ENCODE peak calls at places on chromosome 14, in ten cellular contexts. I, H, X, G, O, T, M, S, Q and Z are unnamed samples.

GRCh38 chr14:105503918-105504692 is 13.1 kb downstream of the TEDC1 start:
- DNase-seq in S (peak; percentile 30), T (no peak), G (no peak), X (no peak), M (no peak), Q (no peak), O (no peak), I (peak; percentile 15), H (no peak), Z (no peak)

GRCh38 chr14:50955373-50956043 is 11.2 kb upstream of the PYGL start:
- DNase-seq in X (peak; percentile 96), G (no peak), O (peak; percentile 96), S (no peak), M (peak; percentile 95), Q (peak; percentile 26), H (peak; percentile 78), I (peak; percentile 75), T (peak; percentile 98), Z (peak; percentile 94)

GRCh38 chr14:68088463-68088862 is 268.9 kb downstream of the RAD51B start:
- DNase-seq in Q (no peak), M (peak; percentile 31), T (no peak), G (no peak), S (no peak), X (no peak), O (peak; percentile 36), H (no peak), I (no peak), Z (no peak)

GRCh38 chr14:89779707-89780106 is 174.8 kb downstream of the EFCAB11 start:
- DNase-seq in O (no peak), Q (no peak), S (no peak), X (no peak), M (no peak), G (no peak), H (no peak), T (no peak), I (no peak), Z (no peak)

GRCh38 chr14:98510392-98510791 is 761.6 kb downstream of the BCL11B start:
- DNase-seq in T (no peak), H (no peak), O (no peak), M (no peak), I (no peak), Q (no peak), X (no peak), G (no peak), S (no peak), Z (no peak)

GRCh38 chr14:82313889-82314288 is 780.2 kb upstream of the SEL1L start:
- DNase-seq in O (no peak), T (no peak), H (no peak), I (no peak), X (no peak), S (no peak), G (no peak), Q (no peak), M (no peak), Z (no peak)

GRCh38 chr14:77303417-77304156 is 17.1 kb downstream of the POMT2 start:
- DNase-seq in H (no peak), S (no peak), I (peak; percentile 59), X (peak; percentile 94), O (peak; percentile 97), T (peak; percentile 96), M (peak; percentile 54), G (no peak), Q (peak; percentile 33), Z (peak; percentile 77)

GRCh38 chr14:104514156-104514848 is 65.3 kb upstream of the C14orf180 start:
- DNase-seq in M (no peak), H (no peak), T (no peak), O (no peak), X (no peak), S (no peak), I (no peak), Q (no peak), G (no peak), Z (no peak)

DNA sequence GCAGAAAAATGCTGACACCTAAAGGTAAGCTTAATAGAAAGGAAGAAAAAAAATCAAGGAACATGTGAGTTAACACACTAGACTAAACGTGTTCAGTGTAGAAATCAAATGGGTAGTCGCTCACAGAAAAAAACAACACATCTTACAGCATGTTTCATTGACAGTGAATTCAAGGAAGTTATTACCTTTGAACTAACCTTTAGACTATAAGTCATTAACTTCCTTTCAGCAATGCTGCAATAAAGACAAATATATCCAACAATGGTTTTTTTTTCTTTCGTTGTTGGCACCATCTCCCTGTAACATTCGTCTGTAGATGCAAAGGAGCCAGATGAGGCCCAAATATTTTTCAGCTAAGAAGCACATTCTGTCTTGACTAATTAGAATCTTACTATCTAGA is 31.0 kb downstream of the RTRAF start:
- DNase-seq in T (no peak), H (no peak), X (no peak), I (no peak), S (no peak), G (no peak), Q (peak; percentile 80), O (no peak), M (no peak), Z (no peak)
- H3K27ac ChIP-seq in T (no peak overlapping the region), H (no peak overlapping the region), X (no peak overlapping the region), I (no peak overlapping the region), S (no peak overlapping the region), G (peak overlapping the region; percentile 74), Q (peak overlapping the region; percentile 47), O (no peak overlapping the region), M (no peak overlapping the region), Z (no peak overlapping the region)

DNA sequence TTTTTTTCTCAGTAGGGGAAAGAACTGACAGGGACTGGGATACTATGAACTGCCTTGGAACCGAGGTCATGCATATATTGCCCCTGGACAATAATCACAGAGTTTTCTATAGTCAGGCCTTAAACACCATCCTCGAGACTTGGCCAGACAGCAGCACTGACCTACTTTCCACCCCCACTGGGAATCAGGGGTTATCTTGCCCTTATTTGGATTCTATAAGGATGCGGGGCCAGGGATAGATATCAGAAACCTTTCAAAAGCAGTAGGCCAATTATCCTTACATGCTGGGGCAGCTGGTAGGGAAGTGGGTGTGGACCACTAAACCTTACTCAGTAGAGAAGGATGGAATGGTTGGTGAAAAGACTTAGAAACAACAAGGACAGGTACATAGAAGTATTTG is 2.0 kb downstream of the ZNF219 start:
- DNase-seq in M (no peak), S (no peak), Q (no peak), G (no peak), H (no peak), I (no peak), O (no peak), T (no peak), X (no peak), Z (no peak)
- H3K27ac ChIP-seq in M (peak overlapping the region; percentile 27), S (no peak overlapping the region), Q (peak overlapping the region; percentile 71), G (peak overlapping the region; percentile 97), H (no peak overlapping the region), I (peak overlapping the region; percentile 97), O (no peak overlapping the region), T (no peak overlapping the region), X (no peak overlapping the region), Z (no peak overlapping the region)

GRCh38 chr14:75200451-75200850 is 24.0 kb upstream of the TMED10 start:
- DNase-seq in M (peak; percentile 70), X (peak; percentile 86), O (no peak), T (no peak), H (no peak), Q (peak; percentile 100), S (no peak), I (peak; percentile 84), G (no peak), Z (no peak)

GRCh38 chr14:75201087-75201486 is 24.7 kb upstream of the TMED10 start:
- DNase-seq in I (no peak), X (no peak), T (no peak), Q (peak; percentile 96), M (no peak), O (no peak), S (no peak), H (no peak), G (no peak), Z (no peak)

GRCh38 chr14:75204106-75204505 is 27.7 kb upstream of the TMED10 start:
- DNase-seq in S (no peak), G (no peak), H (no peak), X (no peak), M (no peak), Q (peak; percentile 96), O (no peak), T (no peak), I (peak; percentile 25), Z (peak; percentile 23)

GRCh38 chr14:75205586-75205985 is 29.2 kb upstream of the TMED10 start:
- DNase-seq in O (peak; percentile 77), S (peak; percentile 7), M (no peak), T (peak; percentile 48), G (no peak), H (no peak), X (no peak), I (peak; percentile 34), Q (no peak), Z (peak; percentile 13)

DNA sequence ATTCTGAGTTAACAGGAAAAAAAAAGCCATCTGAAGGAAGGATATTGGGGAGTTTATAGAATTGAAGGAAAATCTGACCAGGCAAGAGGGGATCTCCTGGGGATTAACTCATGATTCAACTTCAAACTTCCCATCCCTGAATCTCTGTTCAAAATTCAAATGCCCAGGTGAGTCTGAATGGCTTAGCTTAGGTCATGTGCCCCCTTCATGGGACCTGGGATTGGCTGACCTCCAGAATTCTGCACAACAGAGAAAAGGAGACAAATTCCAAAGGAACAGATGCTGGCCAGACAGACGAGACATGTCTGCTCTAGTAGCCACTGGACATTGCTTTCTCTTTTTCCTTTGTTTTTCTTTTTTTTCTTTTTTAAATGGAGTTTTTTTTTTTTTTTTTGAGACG is 26.3 kb upstream of the TMED10 start:
- DNase-seq in T (no peak), M (no peak), H (no peak), Q (no peak), X (no peak), O (no peak), I (no peak), S (no peak), G (no peak), Z (no peak)
- H3K27ac ChIP-seq in T (no peak overlapping the region), M (no peak overlapping the region), H (no peak overlapping the region), Q (peak overlapping the region; percentile 73), X (no peak overlapping the region), O (no peak overlapping the region), I (no peak overlapping the region), S (no peak overlapping the region), G (no peak overlapping the region), Z (no peak overlapping the region)

DNA sequence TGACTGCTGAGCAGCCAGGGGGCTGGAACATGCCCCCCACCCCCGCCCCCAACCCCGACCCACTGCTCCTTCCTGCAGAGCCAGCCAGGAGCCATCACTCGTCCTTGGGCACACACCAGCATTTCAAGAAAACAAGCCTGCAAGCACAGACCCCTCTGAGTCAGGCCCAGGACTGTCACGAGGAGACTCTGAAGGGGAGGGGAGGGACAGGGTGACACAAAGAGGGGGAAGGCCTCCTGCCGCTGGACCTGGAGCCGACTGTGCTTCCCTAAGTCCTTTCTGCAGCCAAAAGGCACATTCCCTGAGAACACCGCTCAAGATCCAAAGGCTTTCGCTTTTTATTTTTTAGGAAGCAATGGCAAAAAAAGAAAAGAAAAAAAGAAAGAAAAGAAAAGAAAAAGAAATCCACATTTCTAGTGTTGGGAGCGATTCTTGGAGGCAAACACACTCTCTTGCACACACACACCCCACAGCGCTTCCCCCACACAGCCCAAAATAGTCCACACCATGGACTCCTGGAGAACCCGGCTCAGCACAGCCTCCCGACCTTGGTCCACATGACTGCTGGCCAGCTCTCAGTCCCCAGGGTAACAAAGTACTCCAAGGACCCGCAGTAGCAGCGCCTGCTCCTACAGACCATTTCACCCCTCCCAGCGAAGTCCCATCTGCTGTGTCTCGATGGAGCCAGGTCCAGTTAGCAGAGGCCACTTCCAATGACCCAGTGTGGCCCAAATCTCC is 101.7 kb downstream of the DPF3 start:
- DNase-seq in T (peak; percentile 18), M (no peak), G (no peak), Q (no peak), O (no peak), I (no peak), S (no peak), X (no peak), H (no peak), Z (no peak)
- H3K27ac ChIP-seq in T (no peak overlapping the region), M (no peak overlapping the region), G (no peak overlapping the region), Q (no peak overlapping the region), O (no peak overlapping the region), I (no peak overlapping the region), S (no peak overlapping the region), X (no peak overlapping the region), H (no peak overlapping the region), Z (no peak overlapping the region)

GRCh38 chr14:72549848-72550247 is 344.1 kb downstream of the DPF3 start:
- DNase-seq in S (no peak), H (no peak), M (no peak), Q (no peak), I (no peak), X (no peak), G (no peak), O (no peak), T (no peak), Z (no peak)
- H3K27ac ChIP-seq in S (no peak overlapping the region), H (no peak overlapping the region), M (no peak overlapping the region), Q (no peak overlapping the region), I (no peak overlapping the region), X (no peak overlapping the region), G (no peak overlapping the region), O (no peak overlapping the region), T (no peak overlapping the region), Z (no peak overlapping the region)